ENCODE peak calls at places on chromosome 12, in nine cellular contexts. V is MV-4-11; F is stimulated activated CD4-positive, alpha-beta T cell treated with anti-CD3 and anti-CD28 coated beads, Interleukin-1b, Interleukin-23, amount 100 ng/mL, for 24 hours; O is occipital lobe; P is GM18507; K is CD8-positive, alpha-beta memory T cell; Z is WTC11; D is tibial nerve; Q is stomach. C is an unnamed sample.

GRCh38 chr12:97538705-97539104 is 76.1 kb downstream of the RMST start:
- DNase-seq in V (no peak), Q (no peak), P (no peak), O (no peak), D (no peak), Z (no peak), K (no peak), F (no peak), C (no peak)

GRCh38 chr12:81330480-81330879 is 252.6 kb downstream of the ACSS3 start:
- DNase-seq in F (no peak), V (no peak), P (no peak), D (no peak), O (no peak), K (no peak), Z (no peak), Q (no peak), C (no peak)

GRCh38 chr12:47022296-47022695 is 57.1 kb upstream of the PCED1B start:
- DNase-seq in Q (no peak), P (no peak), F (no peak), D (no peak), V (no peak), O (no peak), Z (no peak), K (no peak), C (no peak)

GRCh38 chr12:131091413-131091975 is 137.8 kb downstream of the ADGRD1 start:
- DNase-seq in P (no peak), Z (peak; percentile 1), D (no peak), K (no peak), O (peak; percentile 31), Q (no peak), F (no peak), V (no peak), C (no peak)

GRCh38 chr12:95970905-95971304 is 25.2 kb downstream of the HAL start:
- DNase-seq in V (no peak), Z (peak; percentile 63), F (no peak), K (no peak), O (no peak), D (no peak), Q (no peak), P (no peak), C (no peak)

GRCh38 chr12:288687-289086 is 26.1 kb upstream of the SLC6A13 start:
- DNase-seq in D (no peak), P (no peak), O (no peak), Z (no peak), F (no peak), Q (peak; percentile 55), V (no peak), K (no peak), C (no peak)

GRCh38 chr12:11896530-11896929 is 174.2 kb upstream of the BCL2L14 start:
- DNase-seq in K (no peak), P (no peak), F (no peak), O (no peak), Z (no peak), D (no peak), V (no peak), Q (no peak), C (no peak)

GRCh38 chr12:116631619-116632018 is 72.4 kb downstream of the MAP1LC3B2 start:
- DNase-seq in Z (no peak), D (no peak), F (no peak), Q (no peak), K (no peak), O (no peak), P (no peak), V (no peak), C (no peak)

GRCh38 chr12:119715268-119715620 is 47.3 kb downstream of the PRKAB1 start:
- DNase-seq in D (no peak), Q (no peak), Z (no peak), V (no peak), F (no peak), P (no peak), O (no peak), K (no peak), C (no peak)

GRCh38 chr12:49796155-49796554 is 32.1 kb downstream of the NCKAP5L start:
- DNase-seq in P (no peak), V (no peak), O (no peak), Z (no peak), Q (no peak), K (no peak), F (no peak), D (no peak), C (no peak)

GRCh38 chr12:1593232-1594044 is 943 bp downstream of the FBXL14 start:
- DNase-seq in Z (peak; percentile 60), O (peak; percentile 46), Q (peak; percentile 68), V (no peak), D (no peak), K (peak; percentile 62), P (no peak), F (no peak), C (no peak)

GRCh38 chr12:99611117-99611516 is 36.4 kb upstream of the GARIN6 start:
- DNase-seq in K (no peak), F (no peak), D (no peak), Q (no peak), O (no peak), Z (no peak), P (no peak), V (no peak), C (no peak)

GRCh38 chr12:74586251-74586650 is 48.6 kb downstream of the ATXN7L3B start:
- DNase-seq in D (no peak), V (no peak), Q (no peak), F (no peak), O (no peak), P (no peak), Z (no peak), K (no peak), C (no peak)

GRCh38 chr12:45939759-45940158 is 50.6 kb downstream of the SCAF11 start:
- DNase-seq in K (no peak), Z (no peak), F (no peak), P (no peak), O (no peak), Q (no peak), V (no peak), D (no peak), C (no peak)

C was measured in GM12892.